ENCODE peak calls at places on chromosomes 5 and 9, in eight cellular contexts. N, P, T, F, J, L, D and A are unnamed samples.

GRCh38 chr5:27038476-27038875 is at the start of gene CDH9:
- DNase-seq in D (no peak), J (peak), P (no peak), L (peak), N (peak), F (no peak), T (no peak), A (no peak)

GRCh38 chr5:38557792-38558191 is 1.3 kb upstream of the LIFR start:
- DNase-seq in D (no peak), P (no peak), F (no peak), L (no peak), J (no peak), N (no peak), T (no peak), A (no peak)

GRCh38 chr9:132055756-132056155 is 23.9 kb downstream of the MED27 start:
- DNase-seq in P (no peak), D (no peak), F (no peak), T (no peak), J (no peak), N (no peak), L (no peak), A (no peak)

GRCh38 chr5:138240690-138241385 is 27.7 kb upstream of the CDC23 start:
- DNase-seq in T (no peak), L (no peak), F (no peak), P (no peak), N (no peak), D (no peak), J (no peak), A (no peak)

GRCh38 chr5:111830333-111830732 is 73.3 kb upstream of the NREP start:
- DNase-seq in F (no peak), J (peak), T (peak), P (no peak), L (no peak), N (peak), D (no peak), A (peak)

GRCh38 chr5:143230676-143230996 is 172.8 kb downstream of the NR3C1 start:
- DNase-seq in P (no peak), N (no peak), L (no peak), D (peak), J (no peak), F (no peak), T (no peak), A (no peak)

GRCh38 chr5:81525690-81526089 is 131.8 kb upstream of the ACOT12 start:
- DNase-seq in J (peak), F (no peak), L (no peak), N (peak), P (no peak), T (peak), D (no peak), A (no peak)

GRCh38 chr9:72333758-72334157 is 31.2 kb downstream of the ZFAND5 start:
- DNase-seq in P (no peak), N (peak), L (peak), T (no peak), J (no peak), D (no peak), F (no peak), A (no peak)

GRCh38 chr5:130808691-130809090 is 356.4 kb downstream of the HINT1 start:
- DNase-seq in N (no peak), T (no peak), J (no peak), D (no peak), F (no peak), L (no peak), P (no peak), A (no peak)

GRCh38 chr9:6007770-6008168 is 7.7 kb downstream of the RANBP6 start:
- DNase-seq in N (peak), P (peak), J (peak), D (peak), F (peak), T (peak), L (peak), A (peak)

GRCh38 chr9:746661-747434 is 94.6 kb upstream of the DMRT1 start:
- DNase-seq in L (no peak), T (no peak), F (no peak), J (no peak), N (no peak), P (no peak), D (no peak), A (no peak)

GRCh38 chr5:176890455-176891330 is 8.5 kb downstream of the HK3 start:
- DNase-seq in L (no peak), P (peak), J (no peak), T (no peak), D (no peak), N (no peak), F (no peak), A (no peak)

GRCh38 chr9:114830546-114830945 is 24.7 kb upstream of the TNFSF15 start:
- DNase-seq in L (no peak), N (no peak), D (no peak), P (no peak), T (no peak), F (no peak), J (no peak), A (no peak)

GRCh38 chr5:133457956-133458355 is 154.4 kb downstream of the FSTL4 start:
- DNase-seq in J (no peak), T (no peak), D (no peak), P (no peak), N (no peak), F (no peak), L (no peak), A (peak)

GRCh38 chr9:98094851-98095250 is 24.2 kb downstream of the TRIM14 start:
- DNase-seq in D (no peak), F (no peak), P (no peak), N (no peak), L (no peak), J (no peak), T (no peak), A (no peak)

GRCh38 chr5:157269165-157269671 is 3.3 kb downstream of the CYFIP2 start:
- DNase-seq in D (peak), N (no peak), F (no peak), J (no peak), L (peak), T (no peak), P (peak), A (no peak)

GRCh38 chr5:179132586-179133355 is 72.6 kb downstream of the ZNF354C start:
- DNase-seq in T (no peak), F (no peak), J (peak), P (no peak), D (no peak), L (no peak), N (no peak), A (no peak)

GRCh38 chr5:66354407-66354806 is 210.3 kb downstream of the SREK1 start:
- DNase-seq in L (no peak), N (no peak), P (no peak), D (no peak), J (no peak), F (no peak), T (no peak), A (no peak)

GRCh38 chr9:83066771-83067170 is 3.8 kb upstream of the RASEF start:
- DNase-seq in T (peak), P (no peak), F (no peak), L (no peak), N (peak), D (no peak), J (peak), A (peak)

GRCh38 chr9:114081441-114082016 is 3.4 kb upstream of the AMBP start:
- DNase-seq in P (peak), D (no peak), N (peak), F (no peak), T (no peak), L (no peak), J (no peak), A (no peak)

GRCh38 chr5:132473019-132473531 is 17.5 kb downstream of the IRF1 start:
- DNase-seq in P (peak), D (peak), L (no peak), N (no peak), J (no peak), F (no peak), T (no peak), A (no peak)

GRCh38 chr5:88428633-88429032 is 160.0 kb upstream of the TMEM161B start:
- DNase-seq in N (no peak), D (no peak), L (no peak), P (no peak), T (no peak), J (no peak), F (no peak), A (no peak)

GRCh38 chr5:172321593-172321992 is 38.0 kb upstream of the UBTD2 start:
- DNase-seq in T (no peak), N (no peak), L (no peak), D (peak), P (no peak), J (no peak), F (no peak), A (no peak)

GRCh38 chr5:81513468-81513867 is 119.5 kb upstream of the ACOT12 start:
- DNase-seq in N (no peak), L (peak), T (no peak), J (no peak), P (no peak), D (no peak), F (no peak), A (no peak)

GRCh38 chr5:167652690-167653089 is 638.8 kb upstream of the WWC1 start:
- DNase-seq in F (no peak), P (no peak), D (no peak), J (peak), L (no peak), T (no peak), N (no peak), A (peak)

GRCh38 chr9:114851301-114851700 is 45.5 kb upstream of the TNFSF15 start:
- DNase-seq in P (no peak), N (no peak), D (no peak), F (no peak), T (no peak), L (no peak), J (no peak), A (no peak)

GRCh38 chr5:58666598-58667595 is 84.0 kb downstream of the RAB3C start:
- DNase-seq in L (peak), J (no peak), N (no peak), D (no peak), T (no peak), F (no peak), P (no peak), A (no peak)

GRCh38 chr5:91867799-91868198 is 484.7 kb upstream of the ARRDC3 start:
- DNase-seq in F (no peak), D (no peak), N (no peak), L (no peak), P (no peak), T (no peak), J (no peak), A (no peak)

GRCh38 chr5:135501965-135502364 is 33.8 kb downstream of the NEUROG1 start:
- DNase-seq in J (no peak), P (no peak), T (no peak), N (no peak), F (no peak), D (no peak), L (no peak), A (no peak)

GRCh38 chr5:142426129-142426641 is 101.4 kb upstream of the SPRY4 start:
- DNase-seq in L (no peak), J (peak), N (no peak), F (peak), T (peak), P (no peak), D (no peak), A (peak)

GRCh38 chr9:122551371-122551770 is 1.5 kb upstream of the OR1N2 start:
- DNase-seq in T (no peak), L (no peak), F (no peak), D (no peak), P (no peak), J (no peak), N (no peak), A (no peak)

GRCh38 chr9:18786196-18786595 is 246.8 kb downstream of the SAXO1 start:
- DNase-seq in N (no peak), T (no peak), D (no peak), F (no peak), J (no peak), L (no peak), P (no peak), A (no peak)

GRCh38 chr9:135666534-135667402 is 3.7 kb downstream of the LCN9 start:
- DNase-seq in L (no peak), J (no peak), D (no peak), T (no peak), F (peak), N (no peak), P (no peak), A (no peak)

GRCh38 chr9:134734270-134734669 is 92.7 kb downstream of the COL5A1 start:
- DNase-seq in F (peak), P (no peak), L (no peak), J (peak), N (peak), T (peak), D (no peak), A (peak)

GRCh38 chr9:112774006-112774996 is 23.7 kb downstream of the SNX30 start:
- DNase-seq in D (peak), T (peak), F (no peak), L (no peak), N (no peak), P (no peak), J (peak), A (no peak)

GRCh38 chr9:117412841-117413240 is 2.0 kb downstream of the ASTN2 start:
- DNase-seq in L (peak), N (no peak), P (no peak), T (no peak), F (no peak), D (no peak), J (no peak), A (no peak)

GRCh38 chr9:117414906-117415583 is at the start of gene ASTN2:
- DNase-seq in T (no peak), P (no peak), N (no peak), D (no peak), J (no peak), L (peak), F (peak), A (no peak)

GRCh38 chr9:117413346-117414219 is 1.3 kb downstream of the ASTN2 start:
- DNase-seq in F (no peak), L (peak), P (no peak), D (no peak), J (no peak), N (no peak), T (no peak), A (no peak)

GRCh38 chr9:117415584-117415937 is 704 bp upstream of the ASTN2 start:
- DNase-seq in L (peak), D (no peak), T (no peak), N (no peak), F (no peak), J (no peak), P (no peak), A (no peak)

GRCh38 chr9:117414220-117414905 is 494 bp downstream of the ASTN2 start:
- DNase-seq in T (no peak), P (no peak), J (peak), L (peak), N (peak), F (peak), D (peak), A (peak)
- H3K4me3 ChIP-seq in T (no peak), P (peak), J (peak), L (peak), N (peak), F (peak), D (no peak), A (peak)

GRCh38 chr5:11494340-11494739 is 409.9 kb downstream of the CTNND2 start:
- DNase-seq in F (no peak), P (no peak), T (peak), J (peak), D (no peak), N (no peak), L (no peak), A (no peak)
- TF ChIP-seq CTCF in F (no peak), P (no peak), T (peak), J (peak), D (peak), N (peak), L (peak), A (peak)

GRCh38 chr5:1517838-1518237 is 5.9 kb downstream of the LPCAT1 start:
- DNase-seq in J (no peak), N (no peak), T (no peak), F (peak), D (no peak), P (peak), L (no peak), A (no peak)
- H3K4me3 ChIP-seq in J (no peak), N (no peak), T (no peak), F (no peak), D (no peak), P (no peak), L (no peak), A (no peak)

GRCh38 chr9:8364021-8364782 is 564.6 kb upstream of the DMAC1 start:
- DNase-seq in P (no peak), F (no peak), D (no peak), T (no peak), J (no peak), L (no peak), N (no peak), A (no peak)

GRCh38 chr9:8362250-8362649 is 562.7 kb upstream of the DMAC1 start:
- DNase-seq in F (no peak), D (no peak), N (no peak), T (no peak), L (no peak), J (no peak), P (no peak), A (no peak)

GRCh38 chr9:8365029-8365428 is 565.5 kb upstream of the DMAC1 start:
- DNase-seq in F (no peak), L (no peak), N (no peak), P (no peak), J (peak), D (no peak), T (peak), A (peak)

GRCh38 chr9:8365466-8366160 is 566.0 kb upstream of the DMAC1 start:
- DNase-seq in L (no peak), N (no peak), P (no peak), T (no peak), F (no peak), J (no peak), D (no peak), A (no peak)

GRCh38 chr9:8366161-8366926 is 566.8 kb upstream of the DMAC1 start:
- DNase-seq in P (no peak), D (no peak), F (no peak), J (peak), T (peak), N (peak), L (no peak), A (peak)
- TF ChIP-seq CTCF in P (no peak), D (no peak), F (no peak), J (no peak), T (no peak), N (no peak), L (peak), A (no peak)

GRCh38 chr9:92740446-92740961 is 24.1 kb downstream of the BICD2 start:
- DNase-seq in F (no peak), L (no peak), T (no peak), J (no peak), D (no peak), P (no peak), N (no peak), A (no peak)

GRCh38 chr9:92739346-92740014 is 25.2 kb downstream of the BICD2 start:
- DNase-seq in D (no peak), J (no peak), N (no peak), L (no peak), F (no peak), P (no peak), T (no peak), A (no peak)

GRCh38 chr9:92740015-92740408 is 24.6 kb downstream of the BICD2 start:
- DNase-seq in N (no peak), D (no peak), L (no peak), F (no peak), J (peak), T (peak), P (no peak), A (no peak)

GRCh38 chr9:92738661-92739081 is 26.0 kb downstream of the BICD2 start:
- DNase-seq in N (no peak), T (no peak), P (no peak), D (no peak), F (no peak), J (no peak), L (no peak), A (no peak)

DNA sequence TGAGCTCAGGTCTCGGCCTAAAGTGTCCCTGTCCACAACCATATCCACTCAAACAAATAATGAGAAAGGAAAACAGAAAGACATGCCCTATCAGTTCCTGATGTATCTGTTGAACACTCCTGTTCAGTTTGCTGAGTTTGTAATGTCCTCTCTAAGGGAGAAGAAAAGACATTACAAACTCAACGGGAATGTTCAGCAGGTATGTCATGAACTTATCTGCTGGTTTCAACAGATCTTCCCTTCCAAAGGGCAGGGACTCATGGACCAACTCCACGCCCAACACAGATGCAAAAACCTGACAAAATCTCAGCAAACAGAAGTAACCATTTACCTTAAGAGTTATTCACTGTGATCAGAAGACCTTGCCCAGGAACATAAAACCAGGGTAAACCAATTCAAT is 23.7 kb downstream of the BICD2 start:
- DNase-seq in D (no peak), N (no peak), T (no peak), F (no peak), J (no peak), P (no peak), L (no peak), A (no peak)
- H3K4me3 ChIP-seq in D (no peak), N (no peak), T (no peak), F (peak), J (no peak), P (no peak), L (no peak), A (no peak)

GRCh38 chr5:87074072-87074471 is 193.6 kb upstream of the RASA1 start:
- DNase-seq in F (no peak), J (no peak), P (no peak), N (no peak), L (no peak), T (no peak), D (no peak), A (no peak)

GRCh38 chr5:87069311-87069710 is 198.4 kb upstream of the RASA1 start:
- DNase-seq in F (no peak), P (no peak), L (no peak), T (no peak), J (no peak), D (no peak), N (no peak), A (no peak)

GRCh38 chr5:87074934-87075541 is 192.6 kb upstream of the RASA1 start:
- DNase-seq in F (no peak), D (peak), L (no peak), P (no peak), T (no peak), N (no peak), J (no peak), A (no peak)

GRCh38 chr5:87069974-87070608 is 197.6 kb upstream of the RASA1 start:
- DNase-seq in T (peak), J (peak), N (peak), P (no peak), L (peak), F (no peak), D (peak), A (peak)
- TF ChIP-seq CTCF in T (peak), J (peak), N (peak), P (no peak), L (peak), F (peak), D (peak), A (peak)

DNA sequence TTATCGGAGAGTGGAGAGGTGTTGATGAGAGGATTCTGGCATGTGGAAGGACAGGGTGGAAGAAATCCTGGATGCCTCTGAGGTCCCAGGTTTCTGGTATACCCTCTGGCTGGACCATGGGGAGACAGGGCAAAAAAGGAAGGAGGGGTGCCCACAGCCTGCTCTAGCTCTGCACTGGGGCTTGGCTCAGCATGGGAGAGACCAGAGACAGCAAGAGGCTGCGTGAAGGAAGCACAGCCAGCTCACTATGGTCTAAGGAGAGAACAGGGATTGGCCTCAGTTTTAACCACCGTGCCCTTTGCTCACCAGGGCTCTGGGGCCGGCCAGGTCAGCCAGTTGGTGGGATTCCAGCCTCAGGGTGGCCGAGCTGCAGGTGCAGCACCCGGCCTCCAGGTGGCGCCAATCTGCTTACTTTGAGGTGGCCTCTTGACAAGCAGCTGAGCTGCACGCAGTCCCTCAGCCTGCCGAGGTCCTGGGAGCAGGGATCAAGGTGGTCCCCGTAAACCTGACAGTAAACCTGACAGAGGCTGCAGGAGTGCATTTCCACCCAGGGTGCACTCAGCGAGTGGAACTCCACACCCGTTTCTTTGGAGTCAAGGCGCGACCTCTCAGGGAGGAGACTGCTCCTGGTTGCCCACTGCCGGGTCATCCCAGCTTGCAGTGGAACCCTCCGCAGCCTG is 25.0 kb upstream of the SPTLC1 start:
- DNase-seq in J (peak), F (peak), D (peak), N (peak), L (peak), T (peak), P (peak), A (peak)
- H3K4me3 ChIP-seq in J (peak), F (peak), D (no peak), N (no peak), L (peak), T (no peak), P (peak), A (peak)

DNA sequence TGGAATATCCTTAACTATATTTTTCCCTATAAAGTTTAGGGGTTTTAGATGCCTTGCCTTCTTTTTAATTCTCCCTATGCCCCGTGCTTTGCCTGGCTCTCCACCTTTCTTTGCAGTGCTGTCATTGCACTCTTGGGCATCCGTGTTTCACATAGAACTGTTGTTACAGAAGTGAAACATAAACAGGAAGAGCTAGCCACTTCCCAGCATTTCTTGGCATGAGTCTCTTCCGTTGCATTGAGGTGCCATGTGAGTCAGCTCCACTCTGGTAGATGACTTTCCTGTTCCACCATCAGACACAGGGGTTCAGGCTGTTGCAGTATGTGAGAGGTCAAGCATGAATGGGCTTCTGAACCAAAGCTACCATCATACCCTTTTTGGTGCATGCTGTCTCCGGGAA is 73.4 kb downstream of the ANGPTL2 start:
- DNase-seq in F (no peak), N (peak), J (peak), T (peak), P (peak), L (no peak), D (peak), A (peak)
- TF ChIP-seq CTCF in F (peak), N (no peak), J (peak), T (no peak), P (peak), L (no peak), D (no peak), A (peak)